ENCODE peak calls at places on chromosomes 4 and X, in four cellular contexts. T is GM23338, H is fibroblast of lung, X is hepatocyte. F is an unnamed sample.

GRCh38 chrX:66622209-66622608 is 16.7 kb downstream of the EDA2R start:
- DNase-seq in T (no peak), H (no peak), X (no peak), F (no peak)

GRCh38 chr4:110636677-110637407 is 14.0 kb upstream of the PITX2 start:
- DNase-seq in H (no peak), X (peak; percentile 87), T (peak; percentile 83), F (no peak)

GRCh38 chr4:25795566-25796454 is 67.0 kb downstream of the SEL1L3 start:
- DNase-seq in X (peak; percentile 48), T (peak; percentile 78), H (peak; percentile 27), F (peak; percentile 12)

GRCh38 chrX:29478336-29479069 is 736.9 kb upstream of the MAGEB2 start:
- DNase-seq in T (peak; percentile 60), H (peak; percentile 39), X (peak; percentile 54), F (peak; percentile 19)

GRCh38 chr4:185849543-185850185 is 37.7 kb upstream of the SORBS2 start:
- DNase-seq in H (peak; percentile 84), X (no peak), T (no peak), F (no peak)

GRCh38 chr4:37434469-37434868 is 189.9 kb downstream of the NWD2 start:
- DNase-seq in H (peak; percentile 8), X (peak; percentile 56), T (peak; percentile 40), F (no peak)

GRCh38 chrX:110450050-110450449 is 91.4 kb downstream of the RTL9 start:
- DNase-seq in X (peak; percentile 88), T (peak; percentile 79), H (peak; percentile 68), F (peak; percentile 60)

GRCh38 chrX:150683536-150684146 is 9.6 kb upstream of the MTMR1 start:
- DNase-seq in X (peak; percentile 49), T (peak; percentile 79), H (peak; percentile 49), F (peak; percentile 27)

GRCh38 chrX:141314441-141314840 is 72.1 kb upstream of the SPANXC start:
- DNase-seq in X (no peak), H (peak; percentile 5), T (no peak), F (no peak)

GRCh38 chrX:41384041-41384705 is 50.2 kb downstream of the DDX3X start:
- DNase-seq in T (peak; percentile 15), X (peak; percentile 76), H (peak; percentile 92), F (peak; percentile 65)

GRCh38 chr4:7394681-7395451 is 39.9 kb downstream of the PSAPL1 start:
- DNase-seq in H (no peak), X (peak; percentile 57), T (no peak), F (no peak)

GRCh38 chrX:53684415-53685192 is 1.9 kb downstream of the HUWE1 start:
- DNase-seq in T (peak; percentile 3), X (no peak), H (no peak), F (no peak)

GRCh38 chrX:73765776-73766465 is 202.9 kb downstream of the CHIC1 start:
- DNase-seq in H (no peak), X (no peak), T (no peak), F (no peak)

GRCh38 chrX:85111347-85111746 is 107.7 kb downstream of the APOOL start:
- DNase-seq in X (peak; percentile 27), H (peak; percentile 15), T (peak; percentile 8), F (no peak)

GRCh38 chr4:166174717-166175510 is 301.9 kb downstream of the TLL1 start:
- DNase-seq in X (no peak), T (no peak), H (no peak), F (peak; percentile 37)

GRCh38 chrX:39576081-39576701 is 521.6 kb downstream of the BCOR start:
- DNase-seq in H (no peak), T (peak; percentile 6), X (no peak), F (no peak)

GRCh38 chr4:139622856-139623255 is 42.8 kb upstream of the MGST2 start:
- DNase-seq in T (no peak), X (no peak), H (no peak), F (no peak)

GRCh38 chrX:13074297-13075262 is 30.2 kb upstream of the FAM9C start:
- DNase-seq in T (no peak), H (no peak), X (no peak), F (no peak)

GRCh38 chrX:20523626-20524312 is 257.1 kb upstream of the RPS6KA3 start:
- DNase-seq in H (no peak), T (no peak), X (no peak), F (no peak)

DNA sequence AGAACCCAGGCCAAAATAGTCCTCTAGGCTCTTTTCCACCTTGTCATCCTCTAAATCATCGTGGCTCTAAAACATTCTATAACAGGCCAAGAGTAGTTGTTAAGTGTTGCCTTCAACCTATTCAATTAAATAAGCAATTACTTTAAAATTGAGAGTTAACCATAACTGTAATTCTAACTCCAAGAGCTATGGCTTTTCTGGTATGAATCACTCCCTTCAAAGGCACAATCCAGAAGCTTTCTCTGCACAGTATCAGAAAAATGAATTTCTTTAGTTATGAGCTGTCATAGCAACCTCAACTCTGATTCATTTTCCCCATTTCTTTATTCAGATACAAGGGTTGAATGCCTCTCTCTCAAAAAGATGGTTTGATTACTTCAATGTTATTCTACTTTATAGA is 21.7 kb downstream of the INPP4B start:
- DNase-seq in X (no peak), H (peak; percentile 32), T (no peak), F (peak; percentile 37)
- H3K79me2 ChIP-seq in X (no peaks in the 10 kb centered on the region), H (no peaks in the 10 kb centered on the region), T (no peaks in the 10 kb centered on the region), F (no peaks in the 10 kb centered on the region)

GRCh38 chrX:16855363-16856075 is 14.6 kb downstream of the RBBP7 start:
- DNase-seq in X (no peak), H (no peak), T (no peak), F (no peak)

GRCh38 chrX:16852617-16853179 is 17.5 kb downstream of the RBBP7 start:
- DNase-seq in H (no peak), X (no peak), T (no peak), F (peak; percentile 48)

GRCh38 chrX:16853537-16853936 is 16.6 kb downstream of the RBBP7 start:
- DNase-seq in H (no peak), X (no peak), T (no peak), F (no peak)

GRCh38 chrX:16851827-16852226 is 18.3 kb downstream of the RBBP7 start:
- DNase-seq in H (no peak), X (no peak), T (no peak), F (no peak)

DNA sequence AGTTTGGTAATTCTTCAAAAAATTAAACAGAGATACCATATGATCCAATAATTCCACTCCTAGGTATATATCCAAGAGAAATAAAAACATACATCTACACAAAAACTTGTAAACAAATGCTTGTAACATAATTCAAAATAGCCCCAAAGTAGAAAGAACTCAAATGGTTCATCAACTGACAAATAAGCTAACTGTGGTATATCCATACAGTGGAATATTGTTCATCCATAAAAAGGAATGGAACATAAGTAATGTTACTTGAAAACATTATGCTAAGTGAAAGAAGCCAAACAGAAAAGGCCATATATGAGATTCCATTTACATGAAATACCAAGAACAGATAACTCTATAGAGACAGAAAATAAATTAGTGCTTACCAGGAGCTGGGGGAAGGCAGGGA is 13.4 kb downstream of the RBBP7 start:
- DNase-seq in X (no peak), T (no peak), H (no peak), F (no peak)
- H3K79me2 ChIP-seq in X (peaks cover 98% of the 10 kb centered on the region), T (peaks cover 69% of the 10 kb centered on the region), H (peaks cover 37% of the 10 kb centered on the region), F (peaks cover 88% of the 10 kb centered on the region)

GRCh38 chrX:10589098-10589497 is 31.3 kb downstream of the MID1 start:
- DNase-seq in T (no peak), X (no peak), H (no peak), F (no peak)

GRCh38 chrX:10591363-10592036 is 28.9 kb downstream of the MID1 start:
- DNase-seq in X (no peak), H (no peak), T (no peak), F (no peak)
- H3K79me2 ChIP-seq in X (peaks cover 25% of the 10 kb centered on the region), H (peaks cover 2% of the 10 kb centered on the region), T (peaks cover 95% of the 10 kb centered on the region), F (peaks cover 47% of the 10 kb centered on the region)

DNA sequence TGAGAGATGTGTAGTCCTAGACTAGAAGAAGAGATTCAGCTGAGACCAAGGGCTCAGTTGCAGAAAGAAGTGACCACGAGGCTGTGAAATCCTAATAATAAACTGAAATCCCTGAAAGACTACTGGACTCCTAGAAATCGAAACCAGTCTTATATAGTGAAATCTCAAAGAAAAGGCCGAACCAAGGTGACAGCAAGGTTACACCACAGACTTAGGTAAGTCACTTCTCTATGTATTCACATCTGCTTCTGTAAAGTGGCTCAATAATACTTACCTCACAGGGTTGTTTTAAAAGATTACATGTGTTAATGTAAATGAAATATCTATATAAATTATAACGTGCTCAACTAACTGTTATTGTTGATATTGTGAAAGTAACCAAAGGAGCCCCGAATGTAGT is 60.3 kb downstream of the ARSJ start:
- DNase-seq in H (no peak), T (no peak), X (no peak), F (no peak)
- H3K79me2 ChIP-seq in H (peaks cover 52% of the 10 kb centered on the region), T (no peaks in the 10 kb centered on the region), X (no peaks in the 10 kb centered on the region), F (peaks cover 4% of the 10 kb centered on the region)

GRCh38 chrX:103818844-103819243 is 13.2 kb downstream of the RAB9B start:
- DNase-seq in T (no peak), X (peak; percentile 11), H (peak; percentile 27), F (no peak)
- H3K79me2 ChIP-seq in T (no peaks in the 10 kb centered on the region), X (no peaks in the 10 kb centered on the region), H (no peaks in the 10 kb centered on the region), F (no peaks in the 10 kb centered on the region)

GRCh38 chr4:159150838-159151390 is 48.0 kb downstream of the RAPGEF2 start:
- DNase-seq in T (peak; percentile 43), X (no peak), H (no peak), F (no peak)

GRCh38 chr4:159151701-159152100 is 48.8 kb downstream of the RAPGEF2 start:
- DNase-seq in T (no peak), H (no peak), X (no peak), F (no peak)

GRCh38 chr4:159146454-159146853 is 43.6 kb downstream of the RAPGEF2 start:
- DNase-seq in T (no peak), X (no peak), H (no peak), F (peak; percentile 14)

GRCh38 chr4:159153669-159154068 is 50.8 kb downstream of the RAPGEF2 start:
- DNase-seq in H (no peak), X (no peak), T (no peak), F (no peak)

GRCh38 chr4:159150380-159150779 is 47.5 kb downstream of the RAPGEF2 start:
- DNase-seq in H (no peak), T (no peak), X (no peak), F (no peak)
- H3K79me2 ChIP-seq in H (peaks cover 5% of the 10 kb centered on the region), T (peaks cover 98% of the 10 kb centered on the region), X (peaks cover 97% of the 10 kb centered on the region), F (peaks cover 79% of the 10 kb centered on the region)

DNA sequence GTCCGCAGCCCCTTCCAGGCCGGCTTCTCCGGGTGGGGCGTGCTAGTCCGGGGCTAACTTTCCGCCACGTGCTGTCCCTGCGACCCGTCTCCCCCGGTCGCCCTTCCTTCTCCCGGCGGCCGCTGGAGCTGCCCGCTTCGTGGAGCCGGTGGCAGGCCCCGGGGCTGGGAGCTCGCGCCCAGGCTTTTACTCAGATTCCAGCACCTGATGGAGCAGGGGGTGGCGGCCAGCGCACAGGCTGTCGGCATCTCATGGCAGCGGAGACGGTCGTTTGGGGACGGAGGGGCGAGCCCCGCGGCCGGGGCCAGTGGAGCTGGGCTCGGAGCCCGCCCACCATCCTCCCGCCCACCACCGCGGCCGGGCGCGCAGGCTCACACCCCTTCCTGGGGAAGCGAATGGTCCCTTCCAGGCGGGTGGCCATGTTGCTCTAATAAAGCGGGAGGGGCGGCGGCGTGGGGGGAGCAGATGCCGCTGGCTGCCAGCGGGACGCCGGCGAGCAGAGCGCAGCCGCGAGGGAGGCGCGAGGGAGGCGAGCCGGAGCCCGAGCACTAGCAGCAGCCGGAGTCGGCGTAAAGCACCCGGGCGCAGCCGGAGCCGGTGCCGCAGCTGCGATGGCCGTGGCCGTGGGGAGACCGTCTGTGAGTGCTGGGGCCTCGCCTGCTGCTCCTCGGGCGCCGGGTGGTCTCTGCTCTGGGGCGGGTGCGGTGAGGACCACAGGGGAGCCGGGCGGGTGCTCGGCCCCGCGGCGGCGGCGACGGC is at the start of gene SEPTIN11:
- DNase-seq in T (peak; percentile 96), X (peak; percentile 97), H (peak; percentile 95), F (peak; percentile 92)
- H3K79me2 ChIP-seq in T (peaks cover 51% of the 10 kb centered on the region), X (peaks cover 72% of the 10 kb centered on the region), H (peaks cover 85% of the 10 kb centered on the region), F (peaks cover 78% of the 10 kb centered on the region)